ENCODE peak calls at places on chromosomes 13 and 19, in four cellular contexts. One of them, this sample, is unnamed.

GRCh38 chr13:101305981-101306411 is 110.3 kb downstream of the NALCN start:
- DNase-seq in cardiac muscle cell: no peak
- DNase-seq in OCI-LY7: no peak
- DNase-seq in astrocyte of the spinal cord: no peak
- DNase-seq in this sample: peak; percentile 83

GRCh38 chr13:51970251-51970793 is 40.9 kb downstream of the ATP7B start:
- DNase-seq in cardiac muscle cell: no peak
- DNase-seq in OCI-LY7: no peak
- DNase-seq in astrocyte of the spinal cord: no peak
- DNase-seq in this sample: no peak

GRCh38 chr19:49136771-49137171 is 17.4 kb downstream of the PPFIA3 start:
- DNase-seq in cardiac muscle cell: peak; percentile 79
- DNase-seq in OCI-LY7: no peak
- DNase-seq in astrocyte of the spinal cord: no peak
- DNase-seq in this sample: no peak

GRCh38 chr13:99553033-99553432 is 51.8 kb downstream of the TM9SF2 start:
- DNase-seq in cardiac muscle cell: no peak
- DNase-seq in OCI-LY7: no peak
- DNase-seq in astrocyte of the spinal cord: no peak
- DNase-seq in this sample: no peak

GRCh38 chr13:113013303-113013702 is 44.3 kb downstream of the MCF2L start:
- DNase-seq in cardiac muscle cell: no peak
- DNase-seq in OCI-LY7: no peak
- DNase-seq in astrocyte of the spinal cord: no peak
- DNase-seq in this sample: no peak

GRCh38 chr19:21221653-21222052 is 79.8 kb downstream of the ZNF431 start:
- DNase-seq in cardiac muscle cell: no peak
- DNase-seq in OCI-LY7: no peak
- DNase-seq in astrocyte of the spinal cord: no peak
- DNase-seq in this sample: no peak

GRCh38 chr13:54185785-54186184 is 1157.2 kb downstream of the OLFM4 start:
- DNase-seq in cardiac muscle cell: no peak
- DNase-seq in OCI-LY7: no peak
- DNase-seq in astrocyte of the spinal cord: no peak
- DNase-seq in this sample: no peak

GRCh38 chr13:100675660-100676129 is 1.1 kb upstream of the TMTC4 start:
- DNase-seq in cardiac muscle cell: no peak
- DNase-seq in OCI-LY7: no peak
- DNase-seq in astrocyte of the spinal cord: no peak
- DNase-seq in this sample: no peak

GRCh38 chr13:76792680-76793334 is 93.4 kb downstream of the KCTD12 start:
- DNase-seq in cardiac muscle cell: peak; percentile 85
- DNase-seq in OCI-LY7: no peak
- DNase-seq in astrocyte of the spinal cord: peak; percentile 63
- DNase-seq in this sample: no peak

GRCh38 chr13:52128714-52129700 is at the start of gene NEK5:
- DNase-seq in cardiac muscle cell: peak; percentile 59
- DNase-seq in OCI-LY7: no peak
- DNase-seq in astrocyte of the spinal cord: peak; percentile 49
- DNase-seq in this sample: peak; percentile 87

GRCh38 chr13:84563611-84564010 is 681.3 kb upstream of the SLITRK1 start:
- DNase-seq in cardiac muscle cell: no peak
- DNase-seq in OCI-LY7: no peak
- DNase-seq in astrocyte of the spinal cord: no peak
- DNase-seq in this sample: no peak

GRCh38 chr13:23707674-23708073 is 137.5 kb downstream of the TNFRSF19 start:
- DNase-seq in cardiac muscle cell: peak; percentile 54
- DNase-seq in OCI-LY7: no peak
- DNase-seq in astrocyte of the spinal cord: peak; percentile 46
- DNase-seq in this sample: no peak
- TF ChIP-seq CTCF in cardiac muscle cell: peak; percentile 40
- TF ChIP-seq CTCF in OCI-LY7: peak; percentile 38
- TF ChIP-seq CTCF in astrocyte of the spinal cord: peak; percentile 27
- TF ChIP-seq CTCF in this sample: peak; percentile 73

GRCh38 chr13:86870388-86870966 is 800.7 kb upstream of the SLITRK5 start:
- DNase-seq in cardiac muscle cell: peak; percentile 27
- DNase-seq in OCI-LY7: peak; percentile 37
- DNase-seq in astrocyte of the spinal cord: peak; percentile 45
- DNase-seq in this sample: no peak
- TF ChIP-seq CTCF in cardiac muscle cell: peak; percentile 49
- TF ChIP-seq CTCF in OCI-LY7: peak; percentile 97
- TF ChIP-seq CTCF in astrocyte of the spinal cord: peak; percentile 54
- TF ChIP-seq CTCF in this sample: peak; percentile 93

GRCh38 chr13:93182406-93182805 is 44.2 kb upstream of the GPC6 start:
- DNase-seq in cardiac muscle cell: peak; percentile 66
- DNase-seq in OCI-LY7: no peak
- DNase-seq in astrocyte of the spinal cord: no peak
- DNase-seq in this sample: no peak

GRCh38 chr13:93180376-93180966 is 46.1 kb upstream of the GPC6 start:
- DNase-seq in cardiac muscle cell: peak; percentile 88
- DNase-seq in OCI-LY7: no peak
- DNase-seq in astrocyte of the spinal cord: peak; percentile 51
- DNase-seq in this sample: no peak

GRCh38 chr13:93183302-93183701 is 43.3 kb upstream of the GPC6 start:
- DNase-seq in cardiac muscle cell: no peak
- DNase-seq in OCI-LY7: no peak
- DNase-seq in astrocyte of the spinal cord: no peak
- DNase-seq in this sample: no peak
- TF ChIP-seq CTCF in cardiac muscle cell: no peak
- TF ChIP-seq CTCF in OCI-LY7: no peak
- TF ChIP-seq CTCF in astrocyte of the spinal cord: no peak
- TF ChIP-seq CTCF in this sample: no peak

GRCh38 chr19:56837492-56837891 is 3.0 kb downstream of the PEG3 start:
- DNase-seq in cardiac muscle cell: peak; percentile 77
- DNase-seq in OCI-LY7: no peak
- DNase-seq in astrocyte of the spinal cord: peak; percentile 0
- DNase-seq in this sample: no peak

GRCh38 chr19:56836059-56836458 is 4.5 kb downstream of the PEG3 start:
- DNase-seq in cardiac muscle cell: no peak
- DNase-seq in OCI-LY7: no peak
- DNase-seq in astrocyte of the spinal cord: no peak
- DNase-seq in this sample: no peak

GRCh38 chr19:56838680-56838929 is 1.9 kb downstream of the PEG3 start:
- DNase-seq in cardiac muscle cell: no peak
- DNase-seq in OCI-LY7: no peak
- DNase-seq in astrocyte of the spinal cord: no peak
- DNase-seq in this sample: no peak

GRCh38 chr19:56837892-56838679 is 2.4 kb downstream of the PEG3 start:
- DNase-seq in cardiac muscle cell: peak; percentile 83
- DNase-seq in OCI-LY7: no peak
- DNase-seq in astrocyte of the spinal cord: peak; percentile 4
- DNase-seq in this sample: no peak

DNA sequence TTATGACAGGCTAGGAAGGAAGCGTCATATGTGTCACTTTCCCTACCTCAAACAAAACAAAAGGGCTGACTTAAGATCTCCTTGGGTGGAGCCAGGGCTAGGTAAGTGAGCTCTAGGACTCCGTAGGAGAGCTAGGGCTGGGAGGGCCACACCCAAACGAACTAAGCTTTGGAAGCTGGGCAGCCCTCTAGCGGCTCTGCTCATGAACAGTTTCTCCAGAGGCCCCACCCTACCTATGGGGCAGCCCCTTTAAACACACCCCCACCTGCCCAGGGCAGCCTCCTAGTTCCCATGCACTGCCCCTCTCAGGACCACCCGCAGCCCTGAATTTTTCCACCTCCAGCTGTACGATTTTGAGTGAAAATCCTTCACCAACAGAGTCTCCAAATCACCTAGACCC is 3.5 kb downstream of the PEG3 start:
- DNase-seq in cardiac muscle cell: no peak
- DNase-seq in OCI-LY7: no peak
- DNase-seq in astrocyte of the spinal cord: no peak
- DNase-seq in this sample: no peak
- TF ChIP-seq CTCF in cardiac muscle cell: no peak
- TF ChIP-seq CTCF in OCI-LY7: no peak
- TF ChIP-seq CTCF in astrocyte of the spinal cord: no peak
- TF ChIP-seq CTCF in this sample: no peak

GRCh38 chr13:40992678-40993077 is 26.4 kb downstream of the ELF1 start:
- DNase-seq in cardiac muscle cell: peak; percentile 25
- DNase-seq in OCI-LY7: no peak
- DNase-seq in astrocyte of the spinal cord: no peak
- DNase-seq in this sample: no peak
- TF ChIP-seq CTCF in cardiac muscle cell: peak; percentile 8
- TF ChIP-seq CTCF in OCI-LY7: peak; percentile 64
- TF ChIP-seq CTCF in astrocyte of the spinal cord: no peak
- TF ChIP-seq CTCF in this sample: peak; percentile 54

GRCh38 chr19:33436360-33437345 is 63.1 kb downstream of the CEBPG start:
- DNase-seq in cardiac muscle cell: no peak
- DNase-seq in OCI-LY7: no peak
- DNase-seq in astrocyte of the spinal cord: no peak
- DNase-seq in this sample: peak; percentile 78

GRCh38 chr19:33438987-33439781 is 65.7 kb downstream of the CEBPG start:
- DNase-seq in cardiac muscle cell: no peak
- DNase-seq in OCI-LY7: no peak
- DNase-seq in astrocyte of the spinal cord: no peak
- DNase-seq in this sample: peak; percentile 75

GRCh38 chr19:33437351-33438015 is 64.0 kb downstream of the CEBPG start:
- DNase-seq in cardiac muscle cell: no peak
- DNase-seq in OCI-LY7: no peak
- DNase-seq in astrocyte of the spinal cord: no peak
- DNase-seq in this sample: peak; percentile 42

GRCh38 chr19:33440241-33440640 is 66.7 kb downstream of the CEBPG start:
- DNase-seq in cardiac muscle cell: no peak
- DNase-seq in OCI-LY7: no peak
- DNase-seq in astrocyte of the spinal cord: no peak
- DNase-seq in this sample: peak; percentile 63

DNA sequence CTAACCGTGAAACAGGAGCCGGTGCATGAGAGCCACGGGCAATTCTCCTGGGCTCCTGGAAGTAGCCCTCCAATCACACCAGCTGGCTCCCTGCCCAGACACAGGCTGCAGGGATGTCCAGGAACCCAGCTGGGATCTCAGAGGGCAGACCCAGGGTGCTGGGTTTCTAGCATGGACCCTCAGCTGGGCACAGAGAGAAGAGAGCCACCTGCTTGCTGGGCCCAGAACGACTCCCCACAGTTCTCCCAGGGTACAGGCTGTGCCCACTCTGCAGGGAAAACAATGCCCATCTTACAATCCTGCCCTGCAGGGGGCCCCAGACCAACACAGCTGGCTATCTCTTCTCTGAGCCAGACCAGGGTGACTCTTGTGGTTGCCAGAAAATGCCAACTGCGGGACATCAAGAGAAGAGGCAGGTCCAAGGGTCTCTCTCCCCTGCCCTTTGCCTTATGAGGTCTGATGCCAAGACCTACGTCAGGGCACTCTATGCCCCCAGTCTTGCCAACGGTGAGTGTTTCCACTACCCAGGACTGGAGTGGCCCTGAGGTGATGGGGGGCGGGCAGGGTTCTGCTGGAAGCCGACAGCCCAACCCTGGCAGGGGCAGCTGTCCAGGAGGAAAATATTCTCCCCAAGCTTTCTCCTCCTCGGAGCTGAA is 64.6 kb downstream of the CEBPG start:
- DNase-seq in cardiac muscle cell: peak; percentile 39
- DNase-seq in OCI-LY7: no peak
- DNase-seq in astrocyte of the spinal cord: peak; percentile 26
- DNase-seq in this sample: peak; percentile 68
- TF ChIP-seq CTCF in cardiac muscle cell: peak; percentile 36
- TF ChIP-seq CTCF in OCI-LY7: no peak
- TF ChIP-seq CTCF in astrocyte of the spinal cord: no peak
- TF ChIP-seq CTCF in this sample: peak; percentile 26

This sample was measured in chondrocyte.